ENCODE peak calls at places on chromosomes 13 and 19, in six cellular contexts. One of them, this sample, is unnamed.

GRCh38 chr13:98299954-98300350 is 122.9 kb upstream of the RNF113B start:
- DNase-seq in lung: no peak
- DNase-seq in thoracic aorta: no peak
- DNase-seq in cardiac muscle cell: peak
- DNase-seq in ascending aorta: no peak
- DNase-seq in mammary epithelial cell: no peak
- DNase-seq in this sample: no peak

GRCh38 chr13:21657538-21657937 is 13.3 kb upstream of the FGF9 start:
- DNase-seq in lung: no peak
- DNase-seq in thoracic aorta: no peak
- DNase-seq in cardiac muscle cell: peak
- DNase-seq in ascending aorta: no peak
- DNase-seq in mammary epithelial cell: peak
- DNase-seq in this sample: no peak

GRCh38 chr19:49672131-49672919 is 4.7 kb upstream of the PRMT1 start:
- DNase-seq in lung: peak
- DNase-seq in thoracic aorta: no peak
- DNase-seq in cardiac muscle cell: peak
- DNase-seq in ascending aorta: no peak
- DNase-seq in mammary epithelial cell: peak
- DNase-seq in this sample: no peak

GRCh38 chr13:79528759-79529191 is 47.8 kb downstream of the NDFIP2 start:
- DNase-seq in lung: no peak
- DNase-seq in thoracic aorta: no peak
- DNase-seq in cardiac muscle cell: no peak
- DNase-seq in ascending aorta: no peak
- DNase-seq in mammary epithelial cell: no peak
- DNase-seq in this sample: no peak

GRCh38 chr19:52198678-52199077 is 8.8 kb downstream of the PPP2R1A start:
- DNase-seq in lung: no peak
- DNase-seq in thoracic aorta: no peak
- DNase-seq in cardiac muscle cell: no peak
- DNase-seq in ascending aorta: no peak
- DNase-seq in mammary epithelial cell: peak
- DNase-seq in this sample: no peak

GRCh38 chr19:34408421-34408820 is 4.2 kb downstream of the PDCD2L start:
- DNase-seq in lung: no peak
- DNase-seq in thoracic aorta: no peak
- DNase-seq in cardiac muscle cell: no peak
- DNase-seq in ascending aorta: no peak
- DNase-seq in mammary epithelial cell: no peak
- DNase-seq in this sample: peak

GRCh38 chr13:41563501-41564001 is 106.2 kb downstream of the RGCC start:
- DNase-seq in lung: no peak
- DNase-seq in thoracic aorta: no peak
- DNase-seq in cardiac muscle cell: peak
- DNase-seq in ascending aorta: no peak
- DNase-seq in mammary epithelial cell: peak
- DNase-seq in this sample: no peak

GRCh38 chr19:48351341-48351752 is 12.4 kb downstream of the TMEM143 start:
- DNase-seq in lung: peak
- DNase-seq in thoracic aorta: no peak
- DNase-seq in cardiac muscle cell: peak
- DNase-seq in ascending aorta: no peak
- DNase-seq in mammary epithelial cell: peak
- DNase-seq in this sample: no peak

GRCh38 chr13:62185631-62186256 is 770.1 kb upstream of the PCDH20 start:
- DNase-seq in lung: no peak
- DNase-seq in thoracic aorta: no peak
- DNase-seq in cardiac muscle cell: no peak
- DNase-seq in ascending aorta: no peak
- DNase-seq in mammary epithelial cell: no peak
- DNase-seq in this sample: no peak

GRCh38 chr19:19120308-19121156 is 17.7 kb downstream of the TMEM161A start:
- DNase-seq in lung: peak
- DNase-seq in thoracic aorta: no peak
- DNase-seq in cardiac muscle cell: peak
- DNase-seq in ascending aorta: no peak
- DNase-seq in mammary epithelial cell: no peak
- DNase-seq in this sample: no peak

DNA sequence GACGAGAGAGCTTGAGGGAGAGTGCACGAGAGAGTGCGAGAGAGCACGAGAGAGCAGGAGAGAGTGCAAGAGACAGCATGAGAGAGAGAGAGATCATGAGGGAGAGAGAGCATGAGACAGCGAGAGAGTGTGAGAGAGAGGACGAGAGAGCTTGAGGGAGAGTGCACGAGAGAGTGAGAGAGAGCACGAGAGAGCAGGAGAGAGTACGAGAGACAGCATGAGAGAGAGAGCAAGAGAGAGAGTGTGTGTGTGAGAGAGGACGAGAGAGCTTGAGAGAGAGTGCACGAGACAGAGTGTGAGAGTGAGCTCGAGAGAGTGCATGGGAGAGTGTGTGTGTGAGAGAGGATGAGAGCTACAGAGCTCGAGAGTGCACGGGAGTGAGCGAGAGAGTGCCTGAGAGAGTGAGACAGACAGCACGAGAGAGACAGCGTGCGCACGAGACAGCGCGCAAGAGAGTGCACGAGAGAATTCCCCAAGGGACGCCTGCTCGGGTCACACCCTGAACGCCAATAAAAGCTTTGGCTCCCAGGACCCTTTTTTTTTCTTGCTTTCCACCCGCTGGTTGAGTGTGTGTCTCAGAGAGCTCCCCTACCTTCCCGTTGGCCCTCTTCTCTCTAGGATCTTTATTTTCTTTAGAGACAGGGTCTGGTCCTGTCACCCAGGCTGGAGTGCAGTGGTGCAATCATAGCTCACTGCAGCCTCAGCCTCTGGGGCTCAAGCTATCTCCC is 3.7 kb downstream of the CD70 start:
- DNase-seq in lung: no peak
- DNase-seq in thoracic aorta: no peak
- DNase-seq in cardiac muscle cell: peak
- DNase-seq in ascending aorta: no peak
- DNase-seq in mammary epithelial cell: peak
- DNase-seq in this sample: no peak
- H3K4me3 ChIP-seq in lung: no peak
- H3K4me3 ChIP-seq in thoracic aorta: peak
- H3K4me3 ChIP-seq in cardiac muscle cell: peak
- H3K4me3 ChIP-seq in ascending aorta: no peak
- H3K4me3 ChIP-seq in mammary epithelial cell: peak
- H3K4me3 ChIP-seq in this sample: peak

GRCh38 chr19:4988770-4989251 is 19.9 kb downstream of the KDM4B start:
- DNase-seq in lung: peak
- DNase-seq in thoracic aorta: peak
- DNase-seq in cardiac muscle cell: peak
- DNase-seq in ascending aorta: peak
- DNase-seq in mammary epithelial cell: no peak
- DNase-seq in this sample: peak
- H3K27ac ChIP-seq in lung: no peak
- H3K27ac ChIP-seq in thoracic aorta: peak
- H3K27ac ChIP-seq in cardiac muscle cell: peak
- H3K27ac ChIP-seq in ascending aorta: peak
- H3K27ac ChIP-seq in mammary epithelial cell: no peak
- H3K27ac ChIP-seq in this sample: no peak

DNA sequence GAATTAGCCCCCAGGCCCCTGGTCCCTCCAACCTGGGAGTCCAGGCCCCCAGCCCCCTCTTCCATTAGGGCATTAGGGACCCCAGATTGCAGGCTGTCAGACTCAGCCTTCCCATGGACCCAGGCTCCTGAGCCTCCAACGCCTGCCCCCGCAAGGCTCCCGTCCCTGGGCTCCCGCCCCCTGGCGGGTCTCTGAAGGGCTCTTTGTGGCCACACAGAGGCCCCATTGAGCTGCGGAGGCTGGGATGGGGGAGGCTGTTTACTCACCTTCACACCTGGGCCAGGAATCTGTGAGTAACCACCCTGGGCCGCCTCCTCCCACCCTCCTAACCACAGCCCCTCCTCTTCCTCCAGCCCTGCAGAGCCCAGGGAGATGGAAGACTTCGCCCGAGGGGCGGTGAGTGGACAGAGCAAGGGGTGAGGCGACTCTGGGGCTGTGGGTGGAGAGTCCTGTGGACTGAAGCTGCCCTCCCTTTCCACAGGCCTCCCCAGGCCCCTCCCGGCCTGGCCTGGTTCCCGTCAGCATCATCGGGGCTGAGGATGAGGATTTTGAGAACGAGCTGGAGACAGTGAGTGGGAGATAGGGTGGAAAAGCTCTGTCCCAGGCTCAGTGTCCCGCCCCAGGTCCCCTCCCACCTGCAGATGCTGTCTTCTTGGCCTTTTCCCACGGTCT is 4.9 kb downstream of the ARHGEF1 start:
- DNase-seq in lung: peak
- DNase-seq in thoracic aorta: no peak
- DNase-seq in cardiac muscle cell: peak
- DNase-seq in ascending aorta: no peak
- DNase-seq in mammary epithelial cell: peak
- DNase-seq in this sample: no peak
- TF ChIP-seq CTCF in lung: no peak
- TF ChIP-seq CTCF in thoracic aorta: no peak
- TF ChIP-seq CTCF in cardiac muscle cell: no peak
- TF ChIP-seq CTCF in ascending aorta: no peak
- TF ChIP-seq CTCF in mammary epithelial cell: peak
- TF ChIP-seq CTCF in this sample: no peak

GRCh38 chr19:10553087-10553667 is 9.5 kb downstream of the ATG4D start:
- DNase-seq in lung: no peak
- DNase-seq in thoracic aorta: no peak
- DNase-seq in cardiac muscle cell: no peak
- DNase-seq in ascending aorta: no peak
- DNase-seq in mammary epithelial cell: no peak
- DNase-seq in this sample: no peak

GRCh38 chr19:10553943-10554381 is 10.3 kb downstream of the ATG4D start:
- DNase-seq in lung: no peak
- DNase-seq in thoracic aorta: no peak
- DNase-seq in cardiac muscle cell: no peak
- DNase-seq in ascending aorta: no peak
- DNase-seq in mammary epithelial cell: peak
- DNase-seq in this sample: no peak

GRCh38 chr19:10557603-10558197 is 8.1 kb downstream of the KRI1 start:
- DNase-seq in lung: no peak
- DNase-seq in thoracic aorta: no peak
- DNase-seq in cardiac muscle cell: no peak
- DNase-seq in ascending aorta: no peak
- DNase-seq in mammary epithelial cell: no peak
- DNase-seq in this sample: no peak

GRCh38 chr19:10554760-10555612 is 10.8 kb downstream of the KRI1 start:
- DNase-seq in lung: no peak
- DNase-seq in thoracic aorta: no peak
- DNase-seq in cardiac muscle cell: no peak
- DNase-seq in ascending aorta: no peak
- DNase-seq in mammary epithelial cell: peak
- DNase-seq in this sample: no peak

GRCh38 chr19:10555613-10555979 is 10.2 kb downstream of the KRI1 start:
- DNase-seq in lung: no peak
- DNase-seq in thoracic aorta: no peak
- DNase-seq in cardiac muscle cell: no peak
- DNase-seq in ascending aorta: no peak
- DNase-seq in mammary epithelial cell: no peak
- DNase-seq in this sample: no peak
- H3K4me3 ChIP-seq in lung: no peak
- H3K4me3 ChIP-seq in thoracic aorta: no peak
- H3K4me3 ChIP-seq in cardiac muscle cell: no peak
- H3K4me3 ChIP-seq in ascending aorta: no peak
- H3K4me3 ChIP-seq in mammary epithelial cell: no peak
- H3K4me3 ChIP-seq in this sample: no peak

GRCh38 chr19:39345956-39346355 is 3.7 kb downstream of the SAMD4B start:
- DNase-seq in lung: no peak
- DNase-seq in thoracic aorta: no peak
- DNase-seq in cardiac muscle cell: no peak
- DNase-seq in ascending aorta: no peak
- DNase-seq in mammary epithelial cell: no peak
- DNase-seq in this sample: no peak

GRCh38 chr19:39342647-39343305 is 555 bp downstream of the SAMD4B start:
- DNase-seq in lung: peak
- DNase-seq in thoracic aorta: no peak
- DNase-seq in cardiac muscle cell: peak
- DNase-seq in ascending aorta: no peak
- DNase-seq in mammary epithelial cell: no peak
- DNase-seq in this sample: peak

GRCh38 chr19:39341720-39342604 is at the start of gene SAMD4B:
- DNase-seq in lung: peak
- DNase-seq in thoracic aorta: peak
- DNase-seq in cardiac muscle cell: peak
- DNase-seq in ascending aorta: peak
- DNase-seq in mammary epithelial cell: peak
- DNase-seq in this sample: peak

GRCh38 chr19:39339636-39340035 is 2.6 kb upstream of the SAMD4B start:
- DNase-seq in lung: no peak
- DNase-seq in thoracic aorta: no peak
- DNase-seq in cardiac muscle cell: no peak
- DNase-seq in ascending aorta: no peak
- DNase-seq in mammary epithelial cell: no peak
- DNase-seq in this sample: no peak

DNA sequence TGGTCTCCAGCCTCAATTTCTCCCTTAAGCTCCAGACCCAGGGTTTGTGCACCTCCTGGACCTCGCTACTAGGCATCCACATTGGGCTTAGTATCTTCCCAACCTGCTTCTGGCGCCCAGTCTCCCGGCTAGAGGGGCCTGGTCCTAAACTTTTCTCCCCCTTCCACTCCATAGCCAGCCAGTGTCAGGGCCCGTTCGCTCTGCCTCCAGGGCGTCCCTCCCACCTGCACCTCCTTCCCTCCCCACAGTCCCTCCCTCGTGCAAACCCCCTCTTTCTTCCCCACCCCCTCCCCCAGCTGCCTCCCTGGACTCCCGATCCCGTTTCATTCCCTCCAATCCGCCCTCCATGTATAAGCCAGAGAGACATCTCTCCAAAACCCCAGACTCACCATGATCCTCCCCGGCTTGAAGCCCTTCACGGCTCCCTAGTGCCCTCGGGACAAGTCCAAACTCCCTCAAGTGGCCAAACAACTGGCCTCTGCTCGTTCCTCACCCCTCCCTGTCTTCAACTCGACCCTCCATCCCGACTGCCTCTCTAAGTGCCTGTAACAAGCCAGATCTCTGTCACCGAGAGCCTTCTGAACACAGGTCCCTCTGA is 1.0 kb upstream of the SAMD4B start:
- DNase-seq in lung: peak
- DNase-seq in thoracic aorta: no peak
- DNase-seq in cardiac muscle cell: peak
- DNase-seq in ascending aorta: no peak
- DNase-seq in mammary epithelial cell: no peak
- DNase-seq in this sample: peak
- H3K27ac ChIP-seq in lung: peak
- H3K27ac ChIP-seq in thoracic aorta: peak
- H3K27ac ChIP-seq in cardiac muscle cell: peak
- H3K27ac ChIP-seq in ascending aorta: peak
- H3K27ac ChIP-seq in mammary epithelial cell: peak
- H3K27ac ChIP-seq in this sample: peak

This sample was measured in coronary artery.